ENCODE peak calls at places on chromosomes 3 and 15, in six cellular contexts. Z is dorsolateral prefrontal cortex, A is fibroblast of lung, G is Kasumi-1, Y is NCI-H2171, P is aorta. D is an unnamed sample.
A peak's percentile ranks its signal among the peaks of the same experiment; 100 is the strongest.

GRCh38 chr3:49802719-49803463 is at the start of gene INKA1:
- DNase-seq in G (peak; percentile 87), A (peak; percentile 79), Z (peak; percentile 83), P (peak; percentile 95), Y (peak; percentile 71), D (peak; percentile 85)

GRCh38 chr3:138496436-138496835 is 62.0 kb downstream of the ESYT3 start:
- DNase-seq in P (no peak), G (no peak), Y (no peak), Z (no peak), A (no peak), D (no peak)

GRCh38 chr15:80201256-80202015 is 48.6 kb downstream of the FAH start:
- DNase-seq in Y (no peak), A (no peak), G (no peak), Z (no peak), P (no peak), D (no peak)

GRCh38 chr15:42595641-42596240 is 20.3 kb downstream of the STARD9 start:
- DNase-seq in P (no peak), Z (no peak), G (no peak), Y (no peak), A (peak; percentile 84), D (no peak)

GRCh38 chr15:94229591-94230365 is 1.6 kb upstream of the MCTP2 start:
- DNase-seq in A (no peak), P (no peak), Y (no peak), Z (no peak), G (peak; percentile 49), D (peak; percentile 58)

GRCh38 chr3:88149146-88149515 is 628 bp upstream of the C3orf38 start:
- DNase-seq in Y (peak; percentile 28), P (no peak), G (peak; percentile 68), Z (no peak), A (peak; percentile 18), D (no peak)

GRCh38 chr3:177196473-177197040 is 725 bp downstream of the TBL1XR1 start:
- DNase-seq in Y (no peak), P (peak; percentile 65), A (peak; percentile 48), G (peak; percentile 73), Z (no peak), D (peak; percentile 70)

GRCh38 chr15:67839358-67839928 is 402 bp downstream of the RNU6-1 start:
- DNase-seq in G (peak; percentile 65), P (no peak), A (peak; percentile 63), Y (peak; percentile 61), Z (no peak), D (peak; percentile 58)

GRCh38 chr3:31077021-31077601 is 182.7 kb upstream of the GADL1 start:
- DNase-seq in Z (no peak), P (peak; percentile 50), A (peak; percentile 88), G (peak; percentile 4), Y (no peak), D (no peak)

GRCh38 chr3:118729546-118729945 is 305.1 kb downstream of the IGSF11 start:
- DNase-seq in P (no peak), Z (no peak), G (no peak), A (no peak), Y (no peak), D (no peak)

GRCh38 chr3:32850226-32850625 is 32.4 kb downstream of the TRIM71 start:
- DNase-seq in P (no peak), Y (no peak), Z (no peak), G (no peak), A (no peak), D (no peak)

GRCh38 chr15:98965597-98965996 is 42.0 kb downstream of the PGPEP1L start:
- DNase-seq in P (no peak), Y (no peak), A (no peak), Z (no peak), G (no peak), D (no peak)

GRCh38 chr3:108728105-108728504 is 29.1 kb downstream of the RETNLB start:
- DNase-seq in Y (no peak), A (no peak), Z (no peak), G (no peak), P (no peak), D (no peak)

GRCh38 chr15:100671858-100672543 is 69.6 kb downstream of the ASB7 start:
- DNase-seq in Y (no peak), G (peak; percentile 11), P (peak; percentile 46), Z (no peak), A (peak; percentile 62), D (no peak)

GRCh38 chr3:30156586-30157498 is 449.6 kb upstream of the TGFBR2 start:
- DNase-seq in Z (no peak), Y (no peak), G (no peak), P (no peak), A (peak; percentile 14), D (no peak)

GRCh38 chr15:101008158-101009139 is 89.3 kb downstream of the LRRK1 start:
- DNase-seq in G (peak; percentile 78), A (peak; percentile 71), P (peak; percentile 87), Z (no peak), Y (peak; percentile 92), D (peak; percentile 72)

GRCh38 chr15:75669191-75669878 is 21.6 kb downstream of the SNX33 start:
- DNase-seq in G (no peak), A (no peak), Y (no peak), P (no peak), Z (no peak), D (no peak)

GRCh38 chr3:121871434-121871833 is 22.8 kb upstream of the SLC15A2 start:
- DNase-seq in A (no peak), Z (no peak), P (no peak), G (peak; percentile 96), Y (no peak), D (no peak)

GRCh38 chr3:177445591-177445990 is 248.3 kb upstream of the TBL1XR1 start:
- DNase-seq in G (no peak), P (no peak), Y (no peak), A (no peak), Z (no peak), D (no peak)

GRCh38 chr3:45509038-45509767 is 85.3 kb upstream of the LIMD1 start:
- DNase-seq in A (peak; percentile 96), G (no peak), Y (peak; percentile 61), P (no peak), Z (peak; percentile 62), D (peak; percentile 65)

GRCh38 chr15:80614711-80615360 is 80.3 kb upstream of the ABHD17C start:
- DNase-seq in Y (no peak), Z (no peak), G (no peak), A (no peak), P (no peak), D (no peak)

GRCh38 chr3:80889643-80890042 is 871.8 kb downstream of the GBE1 start:
- DNase-seq in P (no peak), Y (no peak), Z (no peak), A (no peak), G (no peak), D (no peak)

GRCh38 chr3:197495999-197496745 is 59.6 kb downstream of the BDH1 start:
- DNase-seq in P (peak; percentile 62), Z (no peak), G (no peak), Y (no peak), A (no peak), D (no peak)

GRCh38 chr3:31962801-31963205 is 18.3 kb downstream of the OSBPL10 start:
- DNase-seq in Y (no peak), G (no peak), A (no peak), P (no peak), Z (no peak), D (no peak)

GRCh38 chr15:71611721-71612016 is 198.7 kb upstream of the NR2E3 start:
- DNase-seq in Y (no peak), Z (no peak), G (no peak), P (no peak), A (no peak), D (no peak)

GRCh38 chr3:184360834-184361531 is 422 bp downstream of the CLCN2 start:
- DNase-seq in Z (no peak), G (no peak), Y (no peak), P (no peak), A (no peak), D (no peak)